ENCODE peak calls at places on chromosomes 11 and 22, in nine cellular contexts. T is heart right ventricle, D is Panc1, P is brain microvascular endothelial cell, Z is HCT116, F is fibroblast of lung, M is A549, E is right atrium auricular region, V is body of pancreas. H is an unnamed sample.

GRCh38 chr22:45228401-45228754 is 12.3 kb downstream of the KIAA0930 start:
- DNase-seq in T (no peak), D (no peak), P (no peak), Z (no peak), F (no peak), M (no peak), E (no peak), V (no peak), H (no peak)

GRCh38 chr22:32556150-32556549 is 81.5 kb downstream of the FBXO7 start:
- DNase-seq in T (no peak), D (no peak), P (no peak), Z (no peak), F (no peak), M (no peak), E (no peak), V (no peak), H (no peak)

GRCh38 chr11:118448294-118448693 is 12.0 kb downstream of the KMT2A start:
- DNase-seq in T (no peak), D (no peak), P (no peak), Z (no peak), F (peak), M (no peak), E (no peak), V (no peak), H (no peak)

GRCh38 chr11:114291381-114291780 is 4.8 kb upstream of the NNMT start:
- DNase-seq in T (no peak), D (no peak), P (peak), Z (no peak), F (no peak), M (no peak), E (no peak), V (no peak), H (no peak)

GRCh38 chr22:39215430-39216142 is 29.2 kb downstream of the PDGFB start:
- DNase-seq in T (no peak), D (no peak), P (no peak), Z (peak), F (no peak), M (peak), E (no peak), V (no peak), H (peak)

GRCh38 chr11:70074701-70075100 is 3.4 kb upstream of the ANO1 start:
- DNase-seq in T (no peak), D (no peak), P (no peak), Z (no peak), F (no peak), M (no peak), E (no peak), V (no peak), H (peak)

GRCh38 chr11:32427935-32428664 is 7.2 kb downstream of the WT1 start:
- DNase-seq in T (no peak), D (no peak), P (no peak), Z (no peak), F (no peak), M (no peak), E (no peak), V (no peak), H (no peak)

GRCh38 chr11:11074686-11075370 is 217.0 kb upstream of the ZBED5 start:
- DNase-seq in T (no peak), D (no peak), P (no peak), Z (no peak), F (no peak), M (no peak), E (no peak), V (no peak), H (no peak)

GRCh38 chr22:24183321-24184031 is 2.2 kb downstream of the SUSD2 start:
- DNase-seq in T (no peak), D (no peak), P (no peak), Z (no peak), F (no peak), M (no peak), E (no peak), V (no peak), H (no peak)

GRCh38 chr22:50530280-50530856 is 556 bp upstream of the TYMP start:
- DNase-seq in T (peak), D (no peak), P (peak), Z (peak), F (peak), M (peak), E (peak), V (peak), H (peak)

GRCh38 chr22:46391486-46392136 is 56.1 kb downstream of the TRMU start:
- DNase-seq in T (no peak), D (no peak), P (no peak), Z (no peak), F (no peak), M (no peak), E (no peak), V (no peak), H (no peak)

GRCh38 chr22:46389081-46389480 is 53.6 kb downstream of the TRMU start:
- DNase-seq in T (no peak), D (no peak), P (no peak), Z (no peak), F (no peak), M (no peak), E (no peak), V (no peak), H (no peak)

GRCh38 chr22:46390652-46391301 is 55.3 kb downstream of the TRMU start:
- DNase-seq in T (peak), D (no peak), P (peak), Z (no peak), F (peak), M (no peak), E (no peak), V (peak), H (no peak)

GRCh38 chr22:46388647-46389046 is 53.1 kb downstream of the TRMU start:
- DNase-seq in T (no peak), D (no peak), P (no peak), Z (no peak), F (no peak), M (no peak), E (no peak), V (no peak), H (no peak)

DNA sequence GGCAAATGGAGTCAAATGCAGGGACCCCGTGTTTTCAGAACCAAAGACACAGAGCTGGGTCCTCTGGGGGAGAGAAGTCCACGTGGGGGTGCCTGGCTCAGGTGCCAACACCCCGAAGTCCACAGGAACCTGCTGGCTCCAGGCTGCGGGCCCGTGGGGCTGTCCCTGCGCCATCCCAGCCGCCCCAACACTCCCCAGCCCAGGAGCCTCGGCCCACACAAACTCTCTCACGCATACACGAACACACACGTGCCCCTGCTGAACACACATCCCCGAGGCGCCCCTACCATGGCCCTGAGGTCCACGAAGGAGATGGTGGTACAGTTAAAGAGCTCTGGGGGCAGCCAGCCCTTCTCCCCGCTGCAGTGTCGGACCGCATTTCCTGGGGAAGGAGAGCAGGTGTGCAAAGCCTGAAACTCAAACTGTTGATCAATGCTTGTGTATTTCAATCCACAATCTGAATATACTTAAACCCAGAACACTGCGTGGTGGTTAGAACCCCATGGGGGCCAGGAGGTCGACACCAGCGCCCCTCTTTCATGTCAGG is 54.7 kb downstream of the TRMU start:
- DNase-seq in T (no peak), D (no peak), P (no peak), Z (no peak), F (no peak), M (no peak), E (no peak), V (no peak), H (no peak)
- H3K4me3 ChIP-seq in T (no peak), D (no peak), P (no peak), Z (no peak), F (no peak), M (no peak), E (no peak), V (no peak), H (peak)

GRCh38 chr22:16966251-16966650 is 41.8 kb downstream of the GAB4 start:
- DNase-seq in T (no peak), D (no peak), P (no peak), Z (no peak), F (no peak), M (no peak), E (no peak), V (no peak), H (no peak)
- H3K27ac ChIP-seq in T (no peak), D (no peak), P (no peak), Z (no peak), F (no peak), M (no peak), E (no peak), V (no peak), H (no peak)

GRCh38 chr11:86275493-86276370 is 26.3 kb upstream of the HIKESHI start:
- DNase-seq in T (no peak), D (no peak), P (no peak), Z (no peak), F (no peak), M (no peak), E (no peak), V (no peak), H (no peak)
- TF ChIP-seq CTCF in T (no peak), D (peak), P (no peak), Z (no peak), F (no peak), M (no peak), E (no peak), V (no peak), H (no peak)

DNA sequence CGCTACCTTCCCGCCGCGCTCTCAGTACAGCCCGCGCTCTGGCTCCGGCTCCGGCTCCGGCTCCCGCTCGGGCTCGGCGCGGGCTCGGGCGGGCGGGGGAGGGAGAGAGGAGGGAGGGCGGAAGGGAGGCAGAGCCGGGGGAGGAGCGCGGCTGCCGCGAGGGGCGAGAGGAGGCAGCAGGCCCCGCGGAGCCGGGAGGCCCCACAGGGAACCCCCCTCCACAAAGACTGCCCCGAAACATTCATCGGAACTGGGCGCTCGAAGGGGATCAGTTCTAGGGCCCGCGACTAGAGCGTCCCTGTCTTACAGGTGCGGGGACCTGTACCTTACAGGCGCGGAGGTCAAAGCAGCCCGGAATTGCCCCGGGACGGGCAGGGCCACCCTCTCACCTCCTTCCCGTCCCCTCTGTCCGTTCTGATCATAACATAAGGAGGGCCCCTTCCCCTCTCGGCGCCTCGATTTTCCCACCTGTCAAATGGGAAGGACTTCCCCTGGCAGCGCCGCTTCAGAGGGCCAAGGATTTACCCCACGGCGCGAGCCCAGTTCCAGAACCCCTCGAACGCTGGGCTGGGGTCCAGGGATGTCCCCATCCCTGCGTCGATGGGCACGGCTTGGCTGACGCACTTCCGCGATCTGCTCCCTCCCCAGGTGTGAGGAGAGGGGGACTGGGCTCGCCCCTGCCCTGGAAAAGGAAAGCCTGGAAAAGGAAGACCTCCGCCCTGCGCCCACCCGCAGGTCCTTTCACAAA is at the start of gene SHISA8:
- DNase-seq in T (peak), D (no peak), P (no peak), Z (no peak), F (no peak), M (no peak), E (no peak), V (peak), H (no peak)
- H3K4me3 ChIP-seq in T (peak), D (peak), P (no peak), Z (peak), F (no peak), M (peak), E (peak), V (no peak), H (peak)

DNA sequence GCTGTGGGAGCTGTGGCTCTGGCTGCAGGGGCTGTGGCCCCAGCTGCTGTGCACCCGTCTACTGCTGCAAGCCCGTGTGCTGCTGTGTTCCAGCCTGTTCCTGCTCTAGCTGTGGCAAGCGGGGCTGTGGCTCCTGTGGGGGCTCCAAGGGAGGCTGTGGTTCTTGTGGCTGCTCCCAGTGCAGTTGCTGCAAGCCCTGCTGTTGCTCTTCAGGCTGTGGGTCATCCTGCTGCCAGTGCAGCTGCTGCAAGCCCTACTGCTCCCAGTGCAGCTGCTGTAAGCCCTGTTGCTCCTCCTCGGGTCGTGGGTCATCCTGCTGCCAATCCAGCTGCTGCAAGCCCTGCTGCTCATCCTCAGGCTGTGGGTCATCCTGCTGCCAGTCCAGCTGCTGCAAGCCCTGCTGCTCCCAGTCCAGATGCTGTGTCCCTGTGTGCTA is 514 bp downstream of the KRTAP5-9 start:
- DNase-seq in T (no peak), D (no peak), P (no peak), Z (no peak), F (no peak), M (no peak), E (no peak), V (no peak), H (no peak)
- H3K27ac ChIP-seq in T (no peak), D (no peak), P (no peak), Z (no peak), F (no peak), M (no peak), E (no peak), V (no peak), H (no peak)

DNA sequence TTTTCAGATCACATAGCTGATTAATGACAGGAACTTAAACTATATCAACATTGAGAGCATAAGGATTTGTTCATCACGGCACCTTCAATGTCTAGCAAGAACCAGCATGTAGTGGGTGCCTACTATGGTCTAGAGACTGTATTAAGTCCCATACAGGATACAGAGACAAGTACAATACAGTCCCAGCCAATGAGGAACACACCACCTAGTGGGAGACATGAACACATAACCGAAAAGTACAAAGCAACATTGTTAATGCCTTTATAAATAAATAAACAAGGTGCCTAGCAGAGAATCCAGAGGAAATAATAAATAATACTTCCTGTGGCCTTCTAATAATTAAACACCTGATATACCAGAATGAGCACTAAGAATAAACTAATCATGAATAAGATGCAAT is 87.7 kb upstream of the OPCML start:
- DNase-seq in T (no peak), D (no peak), P (no peak), Z (no peak), F (no peak), M (no peak), E (no peak), V (no peak), H (no peak)
- TF ChIP-seq CTCF in T (peak), D (peak), P (no peak), Z (no peak), F (no peak), M (no peak), E (peak), V (no peak), H (no peak)